ENCODE peak calls at places on chromosomes 12 and 14, in nine cellular contexts. H, R, W, C, Q, D, J, A and N are unnamed samples.

GRCh38 chr12:76084277-76085158 is at the start of gene NAP1L1:
- DNase-seq in J (peak), A (peak), W (peak), H (peak), C (peak), D (peak), Q (peak), R (peak), N (peak)

GRCh38 chr12:57332646-57333312 is 81.8 kb upstream of the STAC3 start:
- DNase-seq in A (no peak), Q (peak), W (no peak), D (no peak), H (no peak), C (no peak), R (no peak), J (no peak), N (no peak)

GRCh38 chr12:120468271-120468845 is 1.2 kb downstream of the SRSF9 start:
- DNase-seq in H (peak), J (peak), C (peak), A (no peak), Q (peak), W (no peak), R (peak), D (no peak), N (peak)

GRCh38 chr12:12779529-12779928 is 5.9 kb upstream of the APOLD1 start:
- DNase-seq in C (peak), A (no peak), W (peak), D (no peak), R (no peak), J (no peak), Q (peak), H (no peak), N (no peak)

GRCh38 chr14:32077081-32078029 is at the start of gene ARHGAP5:
- DNase-seq in Q (peak), W (no peak), A (peak), C (peak), J (peak), D (no peak), R (peak), H (peak), N (peak)

GRCh38 chr12:106300761-106301160 is 1.8 kb upstream of the TCP11L2 start:
- DNase-seq in C (no peak), R (no peak), J (no peak), Q (no peak), A (no peak), W (no peak), H (no peak), D (no peak), N (no peak)

GRCh38 chr12:129771238-129771637 is 132.6 kb downstream of the TMEM132D start:
- DNase-seq in C (no peak), Q (no peak), J (no peak), W (no peak), D (no peak), R (no peak), A (no peak), H (no peak), N (no peak)

GRCh38 chr12:112792743-112793142 is 1.2 kb downstream of the RPH3A start:
- DNase-seq in R (no peak), A (no peak), J (no peak), C (no peak), Q (no peak), H (no peak), D (no peak), W (no peak), N (no peak)

GRCh38 chr14:53452005-53452678 is 299.0 kb upstream of the DDHD1 start:
- DNase-seq in R (no peak), D (no peak), C (no peak), J (no peak), Q (no peak), W (no peak), A (no peak), H (no peak), N (no peak)

GRCh38 chr12:66129934-66130266 is 650 bp downstream of the LLPH start:
- DNase-seq in A (no peak), J (peak), D (no peak), R (no peak), H (no peak), W (no peak), C (peak), Q (no peak), N (no peak)

GRCh38 chr12:122366685-122367475 is 55.6 kb downstream of the CLIP1 start:
- DNase-seq in Q (peak), J (no peak), A (no peak), W (peak), C (peak), R (no peak), H (no peak), D (peak), N (no peak)

GRCh38 chr14:77097006-77097688 is 911 bp upstream of the CIPC start:
- DNase-seq in C (peak), A (no peak), R (no peak), Q (peak), J (peak), W (no peak), H (no peak), D (no peak), N (no peak)

GRCh38 chr14:73825551-73826188 is 26.0 kb upstream of the PTGR2 start:
- DNase-seq in J (peak), H (peak), Q (peak), R (peak), D (peak), A (peak), W (peak), C (peak), N (peak)

GRCh38 chr12:122835693-122836026 is 403 bp downstream of the HIP1R start:
- DNase-seq in A (peak), C (no peak), R (peak), H (peak), Q (no peak), W (no peak), J (peak), D (no peak), N (no peak)

GRCh38 chr12:70360218-70360617 is 5.9 kb upstream of the KCNMB4 start:
- DNase-seq in W (no peak), H (no peak), J (no peak), C (no peak), R (no peak), D (no peak), Q (no peak), A (no peak), N (no peak)

GRCh38 chr14:89399594-89400068 is 17.4 kb downstream of the FOXN3 start:
- DNase-seq in D (no peak), A (no peak), W (peak), R (no peak), H (no peak), C (peak), J (no peak), Q (peak), N (no peak)

GRCh38 chr14:89899917-89900680 is 54.4 kb downstream of the EFCAB11 start:
- DNase-seq in A (no peak), Q (peak), D (no peak), C (peak), J (peak), R (no peak), H (peak), W (no peak), N (no peak)

GRCh38 chr12:88111074-88111652 is 30.7 kb downstream of the CEP290 start:
- DNase-seq in C (peak), R (no peak), W (peak), D (no peak), J (peak), A (no peak), H (peak), Q (peak), N (no peak)

GRCh38 chr12:58967551-58967950 is 47.2 kb upstream of the LRIG3 start:
- DNase-seq in W (no peak), Q (peak), H (no peak), J (no peak), D (no peak), C (peak), R (no peak), A (no peak), N (no peak)

GRCh38 chr14:42163136-42163535 is 556.5 kb downstream of the LRFN5 start:
- DNase-seq in J (no peak), Q (no peak), A (no peak), D (no peak), C (no peak), H (no peak), W (peak), R (no peak), N (no peak)

GRCh38 chr12:131454418-131455217 is 256.3 kb upstream of the SFSWAP start:
- DNase-seq in J (peak), W (no peak), Q (no peak), R (no peak), H (peak), A (peak), C (peak), D (no peak), N (peak)

GRCh38 chr12:124751654-124752355 is 111.9 kb downstream of the SCARB1 start:
- DNase-seq in A (no peak), D (no peak), C (no peak), Q (no peak), H (no peak), R (no peak), J (no peak), W (no peak), N (no peak)

GRCh38 chr12:124749725-124750124 is 113.9 kb downstream of the SCARB1 start:
- DNase-seq in C (no peak), J (no peak), Q (no peak), W (no peak), R (no peak), H (no peak), A (no peak), D (no peak), N (no peak)

GRCh38 chr12:124752437-124753229 is 111.0 kb downstream of the SCARB1 start:
- DNase-seq in D (no peak), A (no peak), Q (no peak), C (peak), R (no peak), J (no peak), W (no peak), H (no peak), N (no peak)

GRCh38 chr12:124750149-124750656 is 113.5 kb downstream of the SCARB1 start:
- DNase-seq in A (no peak), H (no peak), D (no peak), C (no peak), Q (no peak), J (no peak), R (no peak), W (no peak), N (no peak)

DNA sequence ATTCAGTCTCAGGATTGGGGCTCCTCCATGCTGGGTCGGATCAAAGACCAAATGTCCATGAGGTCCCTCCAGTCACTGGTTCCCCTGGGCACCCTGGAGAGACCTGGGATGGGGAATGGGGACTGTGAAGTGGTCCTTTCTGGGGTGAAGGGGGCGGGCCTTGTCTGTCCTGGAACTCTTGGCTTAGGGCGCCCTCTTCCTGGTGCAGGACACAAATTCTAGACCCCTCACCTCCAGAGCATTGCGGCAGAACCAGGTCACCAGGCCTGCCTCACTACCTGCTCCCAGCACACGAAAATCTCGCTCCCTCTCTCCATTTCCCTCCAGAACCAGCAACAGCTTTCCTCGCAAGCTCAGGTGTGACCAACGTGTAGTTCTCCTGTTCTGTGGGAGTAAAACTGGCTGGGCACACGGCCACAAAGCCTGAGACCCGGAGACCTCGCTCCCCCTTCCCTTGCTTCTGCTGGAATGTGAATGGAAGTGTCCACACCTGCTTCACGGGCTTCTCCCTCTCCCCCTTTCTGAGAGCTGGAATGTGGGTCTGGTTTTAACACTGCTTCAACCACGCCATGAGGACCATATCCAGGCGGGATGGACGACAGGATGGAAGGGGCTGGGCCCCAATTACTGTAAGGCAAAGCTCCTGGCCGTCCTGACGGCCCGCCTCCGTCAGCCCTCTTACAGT is 112.7 kb downstream of the SCARB1 start:
- DNase-seq in D (no peak), A (no peak), R (no peak), H (peak), Q (no peak), J (no peak), C (no peak), W (no peak), N (no peak)
- TF ChIP-seq CTCF in D (no peak), A (no peak), R (no peak), H (peak), Q (peak), J (peak), C (peak), W (peak), N (peak)

DNA sequence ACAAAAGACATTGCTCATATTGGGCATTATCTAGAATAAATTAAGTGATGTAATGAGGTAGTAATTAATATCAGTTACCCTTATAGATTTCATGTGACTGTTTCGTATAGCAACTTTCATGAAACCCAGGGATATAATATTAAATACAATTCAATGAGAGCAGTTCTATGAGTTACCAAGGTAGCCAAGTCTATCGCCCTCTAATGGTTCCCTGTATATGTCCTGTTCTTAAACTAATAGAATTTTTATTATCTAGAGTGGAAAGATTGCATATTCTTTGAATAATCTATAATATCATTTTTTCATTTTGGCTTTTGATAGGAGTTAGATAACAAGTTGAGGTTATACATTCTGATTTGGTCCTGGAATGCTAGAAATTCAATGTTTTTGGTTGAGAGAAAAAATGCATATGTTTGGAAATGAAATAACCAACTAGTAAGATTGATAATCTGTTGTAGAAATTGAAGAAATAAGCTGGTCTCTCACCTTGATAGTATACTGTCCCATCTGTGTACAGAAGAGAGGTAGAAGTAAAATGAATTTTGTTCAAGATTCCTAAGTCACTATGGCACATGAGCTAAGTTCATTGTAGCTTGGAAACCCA is 59.7 kb downstream of the SCFD1 start:
- DNase-seq in D (no peak), Q (peak), J (peak), H (no peak), R (no peak), C (peak), W (no peak), A (no peak), N (no peak)
- TF ChIP-seq CTCF in D (no peak), Q (peak), J (peak), H (no peak), R (no peak), C (peak), W (peak), A (peak), N (peak)

GRCh38 chr14:75002392-75003249 is at the start of gene EIF2B2:
- DNase-seq in H (peak), Q (peak), D (peak), J (peak), A (peak), W (peak), C (peak), R (peak), N (peak)
- TF ChIP-seq CTCF in H (no peak), Q (peak), D (no peak), J (no peak), A (no peak), W (no peak), C (no peak), R (no peak), N (peak)

GRCh38 chr12:103441437-103442186 is 54.2 kb downstream of the C12orf42 start:
- DNase-seq in R (peak), W (no peak), H (peak), A (no peak), Q (no peak), J (peak), D (no peak), C (no peak), N (no peak)
- TF ChIP-seq CTCF in R (no peak), W (no peak), H (peak), A (no peak), Q (no peak), J (no peak), D (no peak), C (no peak), N (no peak)

DNA sequence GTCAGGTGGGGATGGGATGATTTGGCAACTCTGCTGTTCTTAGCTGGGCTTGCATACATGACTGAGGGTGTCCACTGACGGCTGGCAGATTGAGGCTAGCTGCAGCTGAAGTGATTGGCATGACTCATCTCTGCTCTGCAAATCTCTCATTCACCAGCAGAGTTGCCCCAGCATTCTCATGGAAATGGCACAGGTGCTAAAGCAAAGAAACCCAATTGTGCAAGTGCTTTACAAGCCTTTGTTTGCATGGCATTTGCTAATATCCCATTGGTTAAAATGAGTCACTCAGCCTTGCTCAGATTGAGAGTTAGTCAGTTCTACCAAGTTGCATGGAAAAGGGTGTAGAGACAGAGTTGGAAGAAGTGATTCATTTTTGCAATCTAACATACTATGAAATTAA is 389.7 kb upstream of the FAR2 start:
- DNase-seq in R (no peak), A (no peak), H (no peak), Q (peak), D (no peak), J (no peak), W (no peak), C (peak), N (no peak)
- TF ChIP-seq CTCF in R (no peak), A (no peak), H (no peak), Q (no peak), D (no peak), J (no peak), W (no peak), C (no peak), N (no peak)